ENCODE peak calls at places on chromosome 22, in ten cellular contexts. One of them, this sample, is unnamed.

GRCh38 chr22:49754674-49755590 is 72.7 kb downstream of the BRD1 start:
- DNase-seq in esophagus muscularis mucosa: peak
- DNase-seq in uterus: no peak
- DNase-seq in iPS DF 6.9: no peak
- DNase-seq in choroid plexus epithelial cell: no peak
- DNase-seq in fibroblast of lung: no peak
- DNase-seq in adipocyte: no peak
- DNase-seq in fibroblast of pulmonary artery: no peak
- DNase-seq in CD4-positive, CD25-positive, alpha-beta regulatory T cell: no peak
- DNase-seq in fibroblast of the aortic adventitia: no peak
- DNase-seq in this sample: no peak

GRCh38 chr22:20604776-20605221 is 97.4 kb downstream of the MED15 start:
- DNase-seq in fibroblast of the aortic adventitia: no peak
- DNase-seq in uterus: no peak
- DNase-seq in CD4-positive, CD25-positive, alpha-beta regulatory T cell: no peak
- DNase-seq in adipocyte: no peak
- DNase-seq in fibroblast of pulmonary artery: no peak
- DNase-seq in esophagus muscularis mucosa: no peak
- DNase-seq in iPS DF 6.9: no peak
- DNase-seq in choroid plexus epithelial cell: no peak
- DNase-seq in fibroblast of lung: no peak
- DNase-seq in this sample: no peak

GRCh38 chr22:22057617-22058378 is 75.2 kb upstream of the TOP3B start:
- DNase-seq in CD4-positive, CD25-positive, alpha-beta regulatory T cell: no peak
- DNase-seq in choroid plexus epithelial cell: no peak
- DNase-seq in fibroblast of pulmonary artery: no peak
- DNase-seq in fibroblast of lung: no peak
- DNase-seq in iPS DF 6.9: no peak
- DNase-seq in adipocyte: no peak
- DNase-seq in uterus: no peak
- DNase-seq in esophagus muscularis mucosa: peak
- DNase-seq in fibroblast of the aortic adventitia: no peak
- DNase-seq in this sample: no peak

GRCh38 chr22:40720538-40721256 is 41.4 kb downstream of the MCHR1 start:
- DNase-seq in iPS DF 6.9: no peak
- DNase-seq in fibroblast of lung: peak
- DNase-seq in fibroblast of pulmonary artery: peak
- DNase-seq in uterus: peak
- DNase-seq in fibroblast of the aortic adventitia: peak
- DNase-seq in adipocyte: no peak
- DNase-seq in CD4-positive, CD25-positive, alpha-beta regulatory T cell: no peak
- DNase-seq in choroid plexus epithelial cell: no peak
- DNase-seq in esophagus muscularis mucosa: no peak
- DNase-seq in this sample: peak

GRCh38 chr22:40805699-40806203 is 13.4 kb downstream of the SLC25A17 start:
- DNase-seq in fibroblast of pulmonary artery: no peak
- DNase-seq in choroid plexus epithelial cell: no peak
- DNase-seq in fibroblast of lung: no peak
- DNase-seq in iPS DF 6.9: no peak
- DNase-seq in esophagus muscularis mucosa: no peak
- DNase-seq in CD4-positive, CD25-positive, alpha-beta regulatory T cell: no peak
- DNase-seq in adipocyte: no peak
- DNase-seq in fibroblast of the aortic adventitia: no peak
- DNase-seq in uterus: no peak
- DNase-seq in this sample: no peak

GRCh38 chr22:23097412-23098229 is 27.3 kb downstream of the GNAZ start:
- DNase-seq in CD4-positive, CD25-positive, alpha-beta regulatory T cell: no peak
- DNase-seq in choroid plexus epithelial cell: no peak
- DNase-seq in esophagus muscularis mucosa: no peak
- DNase-seq in fibroblast of the aortic adventitia: no peak
- DNase-seq in fibroblast of lung: no peak
- DNase-seq in adipocyte: no peak
- DNase-seq in iPS DF 6.9: no peak
- DNase-seq in uterus: no peak
- DNase-seq in fibroblast of pulmonary artery: no peak
- DNase-seq in this sample: no peak

GRCh38 chr22:50500452-50500851 is 7.0 kb downstream of the LMF2 start:
- DNase-seq in fibroblast of the aortic adventitia: no peak
- DNase-seq in CD4-positive, CD25-positive, alpha-beta regulatory T cell: no peak
- DNase-seq in fibroblast of lung: no peak
- DNase-seq in uterus: no peak
- DNase-seq in choroid plexus epithelial cell: no peak
- DNase-seq in iPS DF 6.9: no peak
- DNase-seq in adipocyte: no peak
- DNase-seq in fibroblast of pulmonary artery: no peak
- DNase-seq in esophagus muscularis mucosa: no peak
- DNase-seq in this sample: no peak

GRCh38 chr22:19810381-19811141 is 44.1 kb downstream of the GNB1L start:
- DNase-seq in fibroblast of the aortic adventitia: peak
- DNase-seq in fibroblast of lung: peak
- DNase-seq in esophagus muscularis mucosa: no peak
- DNase-seq in CD4-positive, CD25-positive, alpha-beta regulatory T cell: peak
- DNase-seq in adipocyte: peak
- DNase-seq in choroid plexus epithelial cell: peak
- DNase-seq in iPS DF 6.9: no peak
- DNase-seq in uterus: no peak
- DNase-seq in fibroblast of pulmonary artery: peak
- DNase-seq in this sample: peak

GRCh38 chr22:20239063-20239950 is 28.8 kb downstream of the RTN4R start:
- DNase-seq in fibroblast of lung: peak
- DNase-seq in esophagus muscularis mucosa: no peak
- DNase-seq in uterus: peak
- DNase-seq in iPS DF 6.9: no peak
- DNase-seq in choroid plexus epithelial cell: no peak
- DNase-seq in adipocyte: peak
- DNase-seq in CD4-positive, CD25-positive, alpha-beta regulatory T cell: peak
- DNase-seq in fibroblast of pulmonary artery: peak
- DNase-seq in fibroblast of the aortic adventitia: peak
- DNase-seq in this sample: no peak

GRCh38 chr22:50274311-50274710 is 4.1 kb upstream of the MAPK11 start:
- DNase-seq in iPS DF 6.9: no peak
- DNase-seq in fibroblast of the aortic adventitia: peak
- DNase-seq in fibroblast of pulmonary artery: peak
- DNase-seq in fibroblast of lung: peak
- DNase-seq in choroid plexus epithelial cell: peak
- DNase-seq in uterus: peak
- DNase-seq in CD4-positive, CD25-positive, alpha-beta regulatory T cell: peak
- DNase-seq in esophagus muscularis mucosa: no peak
- DNase-seq in adipocyte: peak
- DNase-seq in this sample: peak

GRCh38 chr22:20673341-20674195 is 100.3 kb upstream of the SERPIND1 start:
- DNase-seq in iPS DF 6.9: no peak
- DNase-seq in esophagus muscularis mucosa: no peak
- DNase-seq in adipocyte: no peak
- DNase-seq in fibroblast of pulmonary artery: no peak
- DNase-seq in uterus: no peak
- DNase-seq in fibroblast of the aortic adventitia: no peak
- DNase-seq in CD4-positive, CD25-positive, alpha-beta regulatory T cell: no peak
- DNase-seq in choroid plexus epithelial cell: no peak
- DNase-seq in fibroblast of lung: no peak
- DNase-seq in this sample: no peak

DNA sequence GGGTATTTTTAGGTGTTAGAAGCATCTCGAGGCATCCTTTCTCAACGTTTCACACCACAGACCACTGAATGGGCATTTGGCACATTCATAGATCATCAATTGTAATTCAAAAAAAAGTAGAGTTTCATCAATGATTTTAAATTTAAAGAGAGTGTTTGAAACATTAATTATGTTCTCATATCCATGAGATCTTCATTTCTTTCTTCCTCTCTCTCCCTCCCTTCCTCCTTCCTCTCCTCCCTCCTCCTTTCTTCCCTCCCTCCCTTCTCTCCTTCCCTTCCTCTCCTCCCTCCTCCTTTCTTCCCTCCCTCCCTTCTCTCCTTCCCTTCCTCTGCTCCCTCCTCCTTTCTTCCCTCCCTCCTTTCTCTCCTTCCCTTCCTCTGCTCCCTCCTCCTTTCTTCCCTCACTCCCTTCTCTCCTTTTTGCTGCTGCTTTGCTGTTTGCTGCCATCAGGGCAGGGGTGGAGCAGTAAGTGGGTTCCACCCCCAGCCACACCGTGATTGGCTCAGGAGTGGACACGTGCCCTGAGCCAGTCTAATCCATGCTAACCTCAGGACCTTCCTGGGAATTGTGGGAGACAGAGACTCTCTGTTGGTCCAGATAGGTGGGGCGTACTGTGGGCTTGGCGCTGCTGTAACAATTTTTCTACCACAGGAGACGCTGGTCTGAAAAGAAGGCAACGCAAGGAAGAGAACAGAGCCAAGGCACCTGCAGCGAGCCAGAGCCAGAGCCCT is 33.8 kb upstream of the APOBEC3A start:
- DNase-seq in fibroblast of the aortic adventitia: peak
- DNase-seq in uterus: peak
- DNase-seq in adipocyte: peak
- DNase-seq in CD4-positive, CD25-positive, alpha-beta regulatory T cell: no peak
- DNase-seq in choroid plexus epithelial cell: peak
- DNase-seq in fibroblast of pulmonary artery: peak
- DNase-seq in fibroblast of lung: peak
- DNase-seq in esophagus muscularis mucosa: no peak
- DNase-seq in iPS DF 6.9: no peak
- DNase-seq in this sample: peak
- H3K4me3 ChIP-seq in fibroblast of the aortic adventitia: peak
- H3K4me3 ChIP-seq in uterus: peak
- H3K4me3 ChIP-seq in adipocyte: peak
- H3K4me3 ChIP-seq in CD4-positive, CD25-positive, alpha-beta regulatory T cell: no peak
- H3K4me3 ChIP-seq in choroid plexus epithelial cell: no peak
- H3K4me3 ChIP-seq in fibroblast of pulmonary artery: no peak
- H3K4me3 ChIP-seq in fibroblast of lung: peak
- H3K4me3 ChIP-seq in esophagus muscularis mucosa: peak
- H3K4me3 ChIP-seq in iPS DF 6.9: no peak
- H3K4me3 ChIP-seq in this sample: peak

DNA sequence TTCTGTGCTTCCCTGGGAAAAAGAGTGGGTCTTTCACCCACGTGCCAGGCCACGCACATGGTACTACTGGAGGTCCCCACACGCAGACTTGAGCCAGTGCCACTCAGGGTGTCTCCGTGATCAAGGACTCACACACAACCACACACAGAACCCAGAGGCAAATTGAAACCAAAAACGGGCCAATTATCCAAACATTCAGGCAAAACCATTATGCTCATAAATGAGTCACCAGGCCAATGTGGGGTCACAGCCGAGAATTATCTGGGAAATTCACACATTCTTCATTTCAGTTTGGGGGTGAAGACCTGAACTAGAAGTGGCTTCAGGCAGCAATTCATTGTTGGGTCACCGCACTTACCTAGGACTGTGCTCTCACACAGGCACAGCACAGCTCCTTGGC is 28.1 kb downstream of the ADA2 start:
- DNase-seq in fibroblast of pulmonary artery: no peak
- DNase-seq in fibroblast of lung: peak
- DNase-seq in uterus: no peak
- DNase-seq in fibroblast of the aortic adventitia: peak
- DNase-seq in CD4-positive, CD25-positive, alpha-beta regulatory T cell: no peak
- DNase-seq in adipocyte: peak
- DNase-seq in iPS DF 6.9: no peak
- DNase-seq in choroid plexus epithelial cell: peak
- DNase-seq in esophagus muscularis mucosa: no peak
- DNase-seq in this sample: peak
- H3K4me3 ChIP-seq in fibroblast of pulmonary artery: no peak
- H3K4me3 ChIP-seq in fibroblast of lung: no peak
- H3K4me3 ChIP-seq in uterus: no peak
- H3K4me3 ChIP-seq in fibroblast of the aortic adventitia: no peak
- H3K4me3 ChIP-seq in CD4-positive, CD25-positive, alpha-beta regulatory T cell: no peak
- H3K4me3 ChIP-seq in adipocyte: peak
- H3K4me3 ChIP-seq in iPS DF 6.9: no peak
- H3K4me3 ChIP-seq in choroid plexus epithelial cell: no peak
- H3K4me3 ChIP-seq in esophagus muscularis mucosa: no peak
- H3K4me3 ChIP-seq in this sample: no peak

GRCh38 chr22:35863432-35863831 is 145.8 kb downstream of the APOL5 start:
- DNase-seq in fibroblast of lung: no peak
- DNase-seq in fibroblast of pulmonary artery: no peak
- DNase-seq in choroid plexus epithelial cell: no peak
- DNase-seq in esophagus muscularis mucosa: no peak
- DNase-seq in uterus: no peak
- DNase-seq in fibroblast of the aortic adventitia: no peak
- DNase-seq in iPS DF 6.9: no peak
- DNase-seq in adipocyte: no peak
- DNase-seq in CD4-positive, CD25-positive, alpha-beta regulatory T cell: no peak
- DNase-seq in this sample: no peak

GRCh38 chr22:35860837-35861236 is 143.2 kb downstream of the APOL5 start:
- DNase-seq in uterus: no peak
- DNase-seq in iPS DF 6.9: no peak
- DNase-seq in choroid plexus epithelial cell: no peak
- DNase-seq in adipocyte: no peak
- DNase-seq in esophagus muscularis mucosa: no peak
- DNase-seq in fibroblast of lung: no peak
- DNase-seq in CD4-positive, CD25-positive, alpha-beta regulatory T cell: no peak
- DNase-seq in fibroblast of the aortic adventitia: no peak
- DNase-seq in fibroblast of pulmonary artery: no peak
- DNase-seq in this sample: no peak

GRCh38 chr22:35862697-35863096 is 145.0 kb downstream of the APOL5 start:
- DNase-seq in choroid plexus epithelial cell: no peak
- DNase-seq in fibroblast of lung: no peak
- DNase-seq in CD4-positive, CD25-positive, alpha-beta regulatory T cell: no peak
- DNase-seq in adipocyte: no peak
- DNase-seq in iPS DF 6.9: no peak
- DNase-seq in fibroblast of pulmonary artery: no peak
- DNase-seq in fibroblast of the aortic adventitia: no peak
- DNase-seq in uterus: no peak
- DNase-seq in esophagus muscularis mucosa: no peak
- DNase-seq in this sample: no peak

GRCh38 chr22:35860087-35860733 is 142.5 kb downstream of the APOL5 start:
- DNase-seq in fibroblast of pulmonary artery: no peak
- DNase-seq in uterus: no peak
- DNase-seq in fibroblast of lung: no peak
- DNase-seq in choroid plexus epithelial cell: no peak
- DNase-seq in esophagus muscularis mucosa: no peak
- DNase-seq in fibroblast of the aortic adventitia: no peak
- DNase-seq in CD4-positive, CD25-positive, alpha-beta regulatory T cell: no peak
- DNase-seq in adipocyte: no peak
- DNase-seq in iPS DF 6.9: no peak
- DNase-seq in this sample: no peak

DNA sequence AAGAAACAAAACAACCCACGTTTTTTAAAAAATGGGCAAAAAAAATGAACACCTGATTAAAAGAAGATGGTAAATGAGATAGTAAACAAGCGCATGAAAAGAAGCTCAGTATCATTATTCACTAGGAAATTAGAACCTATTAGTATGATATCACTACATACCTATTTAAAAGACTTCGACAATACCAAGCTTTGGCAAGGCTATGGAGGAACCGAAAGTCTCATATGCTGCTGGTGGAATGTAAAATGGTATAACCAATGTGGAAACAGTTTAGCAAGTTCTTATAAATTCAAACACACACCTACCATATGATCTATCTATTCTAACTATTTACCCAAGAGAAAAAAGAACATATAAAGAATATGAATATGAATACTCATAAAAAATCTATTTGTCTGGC is 143.8 kb downstream of the APOL5 start:
- DNase-seq in esophagus muscularis mucosa: no peak
- DNase-seq in fibroblast of pulmonary artery: no peak
- DNase-seq in CD4-positive, CD25-positive, alpha-beta regulatory T cell: no peak
- DNase-seq in fibroblast of the aortic adventitia: no peak
- DNase-seq in fibroblast of lung: no peak
- DNase-seq in adipocyte: no peak
- DNase-seq in iPS DF 6.9: no peak
- DNase-seq in uterus: no peak
- DNase-seq in choroid plexus epithelial cell: no peak
- DNase-seq in this sample: no peak
- H3K4me3 ChIP-seq in esophagus muscularis mucosa: no peak
- H3K4me3 ChIP-seq in fibroblast of pulmonary artery: no peak
- H3K4me3 ChIP-seq in CD4-positive, CD25-positive, alpha-beta regulatory T cell: no peak
- H3K4me3 ChIP-seq in fibroblast of the aortic adventitia: no peak
- H3K4me3 ChIP-seq in fibroblast of lung: no peak
- H3K4me3 ChIP-seq in adipocyte: no peak
- H3K4me3 ChIP-seq in iPS DF 6.9: no peak
- H3K4me3 ChIP-seq in uterus: no peak
- H3K4me3 ChIP-seq in choroid plexus epithelial cell: no peak
- H3K4me3 ChIP-seq in this sample: no peak

GRCh38 chr22:27100323-27100722 is 442.9 kb downstream of the MIAT start:
- DNase-seq in choroid plexus epithelial cell: no peak
- DNase-seq in fibroblast of the aortic adventitia: no peak
- DNase-seq in adipocyte: no peak
- DNase-seq in CD4-positive, CD25-positive, alpha-beta regulatory T cell: no peak
- DNase-seq in uterus: no peak
- DNase-seq in iPS DF 6.9: no peak
- DNase-seq in fibroblast of pulmonary artery: no peak
- DNase-seq in esophagus muscularis mucosa: no peak
- DNase-seq in fibroblast of lung: no peak
- DNase-seq in this sample: no peak
- H3K4me3 ChIP-seq in choroid plexus epithelial cell: no peak
- H3K4me3 ChIP-seq in fibroblast of the aortic adventitia: no peak
- H3K4me3 ChIP-seq in adipocyte: no peak
- H3K4me3 ChIP-seq in CD4-positive, CD25-positive, alpha-beta regulatory T cell: no peak
- H3K4me3 ChIP-seq in uterus: no peak
- H3K4me3 ChIP-seq in iPS DF 6.9: no peak
- H3K4me3 ChIP-seq in fibroblast of pulmonary artery: no peak
- H3K4me3 ChIP-seq in esophagus muscularis mucosa: no peak
- H3K4me3 ChIP-seq in fibroblast of lung: no peak
- H3K4me3 ChIP-seq in this sample: no peak